ENCODE peak calls at places on chromosome 1, in seven cellular contexts. K, T, G, F, E, Y and B are unnamed samples. For H3K9me3, the result is how much of the 10 kb centered on the place peaks cover.

GRCh38 chr1:109895720-109896504 is 14.7 kb upstream of the CSF1 start:
- DNase-seq in K (no peak), T (peak), G (no peak), F (peak), E (peak), Y (peak), B (no peak)

GRCh38 chr1:212477680-212478466 is 45.2 kb downstream of the NENF start:
- DNase-seq in K (no peak), T (no peak), G (no peak), F (no peak), E (no peak), Y (no peak), B (no peak)

GRCh38 chr1:228393811-228394570 is 12.6 kb downstream of the TRIM11 start:
- DNase-seq in K (no peak), T (no peak), G (no peak), F (no peak), E (no peak), Y (peak), B (no peak)

GRCh38 chr1:4068076-4068475 is 168.0 kb upstream of the C1orf174 start:
- DNase-seq in K (no peak), T (no peak), G (no peak), F (no peak), E (no peak), Y (no peak), B (no peak)

GRCh38 chr1:228767636-228768344 is 32.5 kb downstream of the RHOU start:
- DNase-seq in K (no peak), T (no peak), G (no peak), F (no peak), E (no peak), Y (no peak), B (no peak)

GRCh38 chr1:2582401-2582800 is 4.2 kb upstream of the PRXL2B start:
- DNase-seq in K (no peak), T (no peak), G (no peak), F (no peak), E (no peak), Y (no peak), B (no peak)

GRCh38 chr1:194297100-194297499 is 1110.7 kb upstream of the B3GALT2 start:
- DNase-seq in K (no peak), T (no peak), G (no peak), F (no peak), E (no peak), Y (no peak), B (no peak)

GRCh38 chr1:226887006-226887405 is 16.6 kb downstream of the PSEN2 start:
- DNase-seq in K (no peak), T (no peak), G (no peak), F (no peak), E (no peak), Y (no peak), B (no peak)

GRCh38 chr1:169529068-169529642 is 43.4 kb upstream of the SLC19A2 start:
- DNase-seq in K (no peak), T (no peak), G (peak), F (no peak), E (no peak), Y (no peak), B (no peak)

GRCh38 chr1:38512789-38513188 is 346.8 kb downstream of the RRAGC start:
- DNase-seq in K (no peak), T (no peak), G (no peak), F (no peak), E (no peak), Y (no peak), B (no peak)

GRCh38 chr1:220498188-220498587 is 29.7 kb upstream of the MARK1 start:
- DNase-seq in K (no peak), T (no peak), G (no peak), F (no peak), E (no peak), Y (no peak), B (no peak)

GRCh38 chr1:244672961-244673695 is 20.2 kb downstream of the DESI2 start:
- DNase-seq in K (no peak), T (no peak), G (no peak), F (no peak), E (peak), Y (no peak), B (no peak)

GRCh38 chr1:72283204-72284083 is 1.1 kb upstream of the NEGR1 start:
- DNase-seq in K (peak), T (peak), G (no peak), F (peak), E (peak), Y (peak), B (peak)

GRCh38 chr1:215631489-215631888 is 64.4 kb downstream of the KCTD3 start:
- DNase-seq in K (no peak), T (peak), G (no peak), F (no peak), E (no peak), Y (peak), B (no peak)

GRCh38 chr1:23449918-23450317 is 25.4 kb upstream of the TCEA3 start:
- DNase-seq in K (peak), T (no peak), G (no peak), F (no peak), E (peak), Y (peak), B (peak)

GRCh38 chr1:26281091-26281958 is 1.4 kb downstream of the SH3BGRL3 start:
- DNase-seq in K (no peak), T (no peak), G (no peak), F (no peak), E (no peak), Y (no peak), B (no peak)

GRCh38 chr1:21669287-21670058 is at the start of gene RAP1GAP:
- DNase-seq in K (no peak), T (peak), G (no peak), F (no peak), E (no peak), Y (no peak), B (no peak)

GRCh38 chr1:29180497-29181412 is 945 bp downstream of the SRSF4 start:
- DNase-seq in K (no peak), T (peak), G (no peak), F (no peak), E (no peak), Y (no peak), B (peak)

GRCh38 chr1:162215902-162216301 is 146.4 kb downstream of the NOS1AP start:
- DNase-seq in K (no peak), T (no peak), G (no peak), F (no peak), E (no peak), Y (no peak), B (no peak)

GRCh38 chr1:247007511-247008405 is at the start of gene ZNF695:
- DNase-seq in K (peak), T (peak), G (peak), F (peak), E (peak), Y (peak), B (peak)

GRCh38 chr1:212596798-212597197 is 11.8 kb upstream of the ATF3 start:
- DNase-seq in K (no peak), T (no peak), G (no peak), F (no peak), E (no peak), Y (no peak), B (no peak)

GRCh38 chr1:39745016-39745670 is 6.5 kb downstream of the PPIE start:
- DNase-seq in K (no peak), T (no peak), G (no peak), F (no peak), E (no peak), Y (no peak), B (no peak)

GRCh38 chr1:230386863-230387262 is 39.3 kb downstream of the PGBD5 start:
- DNase-seq in K (no peak), T (no peak), G (no peak), F (no peak), E (no peak), Y (no peak), B (no peak)

GRCh38 chr1:230384380-230385172 is 41.6 kb downstream of the PGBD5 start:
- DNase-seq in K (no peak), T (no peak), G (no peak), F (no peak), E (no peak), Y (no peak), B (no peak)

GRCh38 chr1:230383425-230383824 is 42.7 kb downstream of the PGBD5 start:
- DNase-seq in K (no peak), T (no peak), G (no peak), F (no peak), E (no peak), Y (no peak), B (no peak)

GRCh38 chr1:230385930-230386329 is 40.2 kb downstream of the PGBD5 start:
- DNase-seq in K (no peak), T (no peak), G (no peak), F (no peak), E (no peak), Y (no peak), B (no peak)

DNA sequence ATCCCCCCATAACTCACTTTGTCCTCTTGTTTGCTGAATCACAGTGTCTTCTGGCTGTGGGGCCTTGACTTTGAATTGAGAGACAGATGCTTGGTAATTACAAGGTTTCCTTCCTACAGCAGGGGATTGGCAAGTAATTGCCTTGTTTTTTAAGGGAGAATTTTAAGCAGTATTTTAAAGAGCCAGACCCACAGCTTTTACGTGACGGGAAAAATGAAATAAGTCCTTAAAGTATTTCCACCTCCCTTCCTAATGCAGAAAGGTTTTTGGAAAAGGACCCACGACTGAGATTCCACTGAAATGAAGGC is 41.0 kb downstream of the PGBD5 start:
- DNase-seq in K (no peak), T (no peak), G (no peak), F (no peak), E (no peak), Y (no peak), B (no peak)
- H3K4me3 ChIP-seq in K (no peak), T (no peak), G (no peak), F (no peak), E (no peak), Y (no peak), B (no peak)

DNA sequence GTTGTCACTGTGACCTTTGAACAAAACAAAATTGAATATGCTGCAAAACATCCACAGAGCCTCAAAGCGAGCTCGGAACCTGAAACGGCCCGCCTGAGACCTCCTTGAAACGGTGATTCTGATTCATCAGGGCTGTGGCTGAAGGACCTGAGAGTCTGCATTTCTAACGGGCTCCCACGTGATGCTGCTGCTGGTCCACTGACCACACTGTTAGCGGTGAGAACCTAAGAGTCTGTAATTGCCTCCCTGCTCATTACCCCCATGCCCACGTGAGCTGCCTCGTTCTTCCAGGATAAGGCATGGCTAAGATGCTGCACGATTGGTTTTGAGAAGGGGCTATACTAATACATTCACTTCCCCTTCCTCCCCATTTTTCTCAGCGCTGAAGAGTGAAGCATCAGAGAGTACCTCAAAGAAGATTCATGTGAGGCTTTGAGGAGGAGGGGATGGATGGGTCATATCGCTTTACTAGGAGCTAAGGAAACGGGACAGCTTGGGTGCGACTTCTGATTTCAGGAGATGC is 9.7 kb downstream of the TLR5 start:
- DNase-seq in K (no peak), T (no peak), G (no peak), F (no peak), E (no peak), Y (no peak), B (no peak)
- TF ChIP-seq CTCF in K (no peak), T (no peak), G (no peak), F (no peak), E (no peak), Y (no peak), B (no peak)

GRCh38 chr1:236239186-236239585 is 42.6 kb downstream of the ERO1B start:
- DNase-seq in K (no peak), T (no peak), G (no peak), F (no peak), E (no peak), Y (no peak), B (no peak)

GRCh38 chr1:236242568-236242967 is 39.2 kb downstream of the ERO1B start:
- DNase-seq in K (no peak), T (no peak), G (no peak), F (no peak), E (no peak), Y (no peak), B (no peak)

GRCh38 chr1:236235116-236235515 is 46.6 kb downstream of the ERO1B start:
- DNase-seq in K (no peak), T (no peak), G (no peak), F (no peak), E (no peak), Y (no peak), B (no peak)

DNA sequence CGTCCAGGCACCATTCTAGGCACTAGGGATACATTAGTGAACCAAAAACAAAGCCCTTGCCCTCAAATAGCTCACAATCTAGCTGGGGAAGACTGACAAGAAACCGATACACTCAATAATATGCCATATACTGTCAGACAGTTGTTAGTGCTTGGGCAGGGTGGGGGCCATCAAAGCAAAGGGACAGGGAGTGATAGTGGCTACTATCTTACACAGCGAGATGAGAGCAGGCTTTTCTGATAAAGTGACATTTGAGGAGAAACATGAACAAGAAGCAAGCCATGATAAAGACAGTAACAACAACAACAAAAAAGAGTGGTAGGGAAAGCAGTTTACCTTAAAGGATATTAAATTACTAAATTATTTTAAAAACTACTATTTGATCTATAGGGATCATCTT is 41.1 kb downstream of the ERO1B start:
- DNase-seq in K (no peak), T (no peak), G (no peak), F (no peak), E (no peak), Y (no peak), B (no peak)
- H3K9me3 ChIP-seq in K (under half), T (under half), G (under half), F (under half), E (under half), Y (under half), B (under half)

GRCh38 chr1:111216751-111217150 is 10.8 kb upstream of the CHI3L2 start:
- DNase-seq in K (no peak), T (no peak), G (no peak), F (no peak), E (no peak), Y (no peak), B (no peak)

GRCh38 chr1:111212634-111213335 is 12.3 kb upstream of the DENND2D start:
- DNase-seq in K (no peak), T (no peak), G (no peak), F (no peak), E (no peak), Y (no peak), B (no peak)

GRCh38 chr1:111213412-111213811 is 13.0 kb upstream of the DENND2D start:
- DNase-seq in K (no peak), T (no peak), G (no peak), F (no peak), E (no peak), Y (no peak), B (no peak)

GRCh38 chr1:111214086-111214801 is 13.3 kb upstream of the CHI3L2 start:
- DNase-seq in K (no peak), T (no peak), G (no peak), F (no peak), E (no peak), Y (no peak), B (no peak)

DNA sequence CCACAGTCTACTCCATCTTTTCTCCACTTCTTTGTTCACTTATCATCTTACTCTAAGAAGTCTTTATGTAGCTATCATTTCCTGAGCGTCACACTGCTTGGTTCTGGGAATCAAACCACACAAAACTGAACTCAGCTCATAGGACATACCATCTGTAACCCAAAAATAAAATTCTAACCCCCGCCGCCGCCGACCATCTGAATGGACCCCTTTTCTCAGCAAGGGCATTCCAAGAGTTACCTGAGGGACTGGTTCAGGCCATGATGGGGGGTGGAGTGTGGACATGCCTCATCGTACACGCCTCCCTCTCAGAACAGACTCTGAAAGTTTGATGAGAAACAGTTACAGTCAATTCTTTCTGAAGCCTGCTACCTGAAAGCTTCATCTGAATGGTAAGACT is 12.6 kb upstream of the CHI3L2 start:
- DNase-seq in K (no peak), T (no peak), G (no peak), F (no peak), E (no peak), Y (no peak), B (no peak)
- H3K4me3 ChIP-seq in K (no peak), T (no peak), G (no peak), F (no peak), E (no peak), Y (no peak), B (no peak)

GRCh38 chr1:202703191-202703590 is 7.1 kb downstream of the SYT2 start:
- DNase-seq in K (no peak), T (no peak), G (no peak), F (no peak), E (no peak), Y (no peak), B (no peak)

GRCh38 chr1:202700061-202700460 is 10.2 kb downstream of the SYT2 start:
- DNase-seq in K (no peak), T (no peak), G (no peak), F (no peak), E (no peak), Y (no peak), B (no peak)

GRCh38 chr1:202698276-202698675 is 12.0 kb downstream of the SYT2 start:
- DNase-seq in K (no peak), T (no peak), G (no peak), F (no peak), E (no peak), Y (no peak), B (no peak)

GRCh38 chr1:202702088-202702487 is 8.2 kb downstream of the SYT2 start:
- DNase-seq in K (no peak), T (no peak), G (no peak), F (no peak), E (no peak), Y (no peak), B (no peak)

DNA sequence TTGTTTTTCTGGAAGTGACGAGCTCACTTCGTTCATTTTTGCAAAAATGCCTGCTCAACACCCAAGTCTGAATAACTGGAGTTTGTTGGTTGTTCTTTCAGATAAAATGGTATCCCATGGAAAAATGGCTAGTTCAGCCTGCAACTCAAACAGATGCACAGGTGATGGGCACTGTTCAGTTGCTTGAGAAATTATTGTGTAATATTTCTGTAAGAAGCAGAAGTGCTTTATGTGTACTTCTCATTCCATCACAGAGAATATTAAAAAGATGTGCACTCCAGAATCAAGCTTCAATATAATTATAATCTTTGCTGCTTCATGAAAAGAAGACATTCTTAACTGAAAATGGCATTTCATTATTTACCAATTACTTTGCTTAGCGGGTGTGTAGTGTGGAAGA is 9.1 kb downstream of the SYT2 start:
- DNase-seq in K (no peak), T (no peak), G (no peak), F (no peak), E (no peak), Y (no peak), B (no peak)
- TF ChIP-seq CTCF in K (no peak), T (no peak), G (no peak), F (no peak), E (no peak), Y (no peak), B (no peak)